ENCODE peak calls at places on chromosomes 4 and X, in six cellular contexts. N, P, U, Y, G and M are unnamed samples. For H3K36me3, the result is how much of the 10 kb centered on the place peaks cover.

GRCh38 chr4:7649741-7650531 is 215.2 kb upstream of the PSAPL1 start:
- DNase-seq in N (peak), P (no peak), U (no peak), Y (peak), G (peak), M (no peak)

GRCh38 chr4:2295535-2296442 is 33.9 kb upstream of the MXD4 start:
- DNase-seq in N (no peak), P (peak), U (peak), Y (no peak), G (no peak), M (no peak)

GRCh38 chrX:48153769-48154168 is 23.3 kb downstream of the SPACA5B start:
- DNase-seq in N (no peak), P (no peak), U (no peak), Y (no peak), G (no peak), M (no peak)

GRCh38 chr4:16844796-16845586 is 53.5 kb downstream of the LDB2 start:
- DNase-seq in N (no peak), P (no peak), U (no peak), Y (no peak), G (no peak), M (peak)

GRCh38 chr4:20044502-20044911 is 207.2 kb upstream of the SLIT2 start:
- DNase-seq in N (peak), P (no peak), U (no peak), Y (no peak), G (no peak), M (no peak)

GRCh38 chr4:149823770-149824221 is 8.2 kb upstream of the IQCM start:
- DNase-seq in N (peak), P (no peak), U (no peak), Y (peak), G (no peak), M (no peak)

GRCh38 chr4:163048447-163048846 is 118.2 kb downstream of the NAF1 start:
- DNase-seq in N (peak), P (peak), U (peak), Y (peak), G (peak), M (peak)

GRCh38 chrX:108420481-108420880 is 17.7 kb downstream of the COL4A6 start:
- DNase-seq in N (no peak), P (no peak), U (no peak), Y (no peak), G (no peak), M (no peak)

GRCh38 chr4:139940600-139940999 is 213.4 kb downstream of the MAML3 start:
- DNase-seq in N (no peak), P (no peak), U (no peak), Y (no peak), G (no peak), M (no peak)

GRCh38 chr4:57910151-57910550 is 800.0 kb upstream of the IGFBP7 start:
- DNase-seq in N (no peak), P (no peak), U (no peak), Y (no peak), G (no peak), M (no peak)

GRCh38 chr4:48914311-48914710 is 7.7 kb upstream of the OCIAD2 start:
- DNase-seq in N (no peak), P (no peak), U (no peak), Y (no peak), G (no peak), M (no peak)

GRCh38 chrX:133333154-133333750 is 82.0 kb downstream of the GPC4 start:
- DNase-seq in N (no peak), P (no peak), U (no peak), Y (no peak), G (no peak), M (no peak)

GRCh38 chr4:187020681-187021080 is 297.0 kb upstream of the FAT1 start:
- DNase-seq in N (no peak), P (no peak), U (no peak), Y (no peak), G (no peak), M (no peak)

GRCh38 chr4:62457356-62457755 is 1257.2 kb downstream of the ADGRL3 start:
- DNase-seq in N (peak), P (no peak), U (no peak), Y (no peak), G (no peak), M (no peak)

GRCh38 chrX:153921070-153921469 is 5.0 kb downstream of the ARHGAP4 start:
- DNase-seq in N (no peak), P (peak), U (no peak), Y (no peak), G (no peak), M (no peak)

GRCh38 chrX:153919281-153919680 is 6.8 kb downstream of the ARHGAP4 start:
- DNase-seq in N (no peak), P (no peak), U (no peak), Y (no peak), G (no peak), M (no peak)

GRCh38 chrX:153922286-153922573 is 3.8 kb downstream of the ARHGAP4 start:
- DNase-seq in N (no peak), P (no peak), U (no peak), Y (no peak), G (no peak), M (no peak)

GRCh38 chrX:153921511-153922285 is 4.4 kb downstream of the ARHGAP4 start:
- DNase-seq in N (no peak), P (peak), U (no peak), Y (no peak), G (no peak), M (no peak)

DNA sequence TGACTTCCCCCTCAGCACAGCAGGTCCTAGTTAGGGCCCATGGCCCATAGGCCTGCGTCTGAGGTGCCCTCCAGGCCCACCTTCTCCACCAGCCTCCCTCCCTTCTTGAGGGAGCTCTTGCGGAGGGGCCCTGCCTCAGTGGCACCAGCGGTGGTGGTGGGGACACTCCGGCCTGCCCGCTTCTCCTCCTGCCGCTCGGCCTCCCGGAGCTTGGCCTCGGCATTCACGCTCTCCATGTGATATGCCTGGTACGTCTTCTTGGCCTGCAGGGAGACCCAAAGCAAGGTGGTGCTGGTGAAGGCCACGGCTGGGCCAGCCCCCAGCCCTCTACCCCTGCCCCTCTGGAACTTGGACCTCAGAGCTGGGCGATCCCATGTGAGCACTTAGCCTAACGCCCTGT is 5.5 kb downstream of the ARHGAP4 start:
- DNase-seq in N (no peak), P (no peak), U (no peak), Y (no peak), G (no peak), M (no peak)
- H3K36me3 ChIP-seq in N (under half), P (under half), U (under half), Y (under half), G (under half), M (under half)

GRCh38 chr4:185820119-185821028 is 8.4 kb upstream of the SORBS2 start:
- DNase-seq in N (no peak), P (no peak), U (peak), Y (no peak), G (no peak), M (peak)

GRCh38 chr4:185826381-185826780 is 14.4 kb upstream of the SORBS2 start:
- DNase-seq in N (no peak), P (no peak), U (no peak), Y (no peak), G (no peak), M (no peak)

GRCh38 chr4:185821029-185821419 is 9.0 kb upstream of the SORBS2 start:
- DNase-seq in N (no peak), P (no peak), U (no peak), Y (no peak), G (no peak), M (no peak)

GRCh38 chr4:185825737-185826136 is 13.7 kb upstream of the SORBS2 start:
- DNase-seq in N (no peak), P (no peak), U (no peak), Y (no peak), G (no peak), M (no peak)

DNA sequence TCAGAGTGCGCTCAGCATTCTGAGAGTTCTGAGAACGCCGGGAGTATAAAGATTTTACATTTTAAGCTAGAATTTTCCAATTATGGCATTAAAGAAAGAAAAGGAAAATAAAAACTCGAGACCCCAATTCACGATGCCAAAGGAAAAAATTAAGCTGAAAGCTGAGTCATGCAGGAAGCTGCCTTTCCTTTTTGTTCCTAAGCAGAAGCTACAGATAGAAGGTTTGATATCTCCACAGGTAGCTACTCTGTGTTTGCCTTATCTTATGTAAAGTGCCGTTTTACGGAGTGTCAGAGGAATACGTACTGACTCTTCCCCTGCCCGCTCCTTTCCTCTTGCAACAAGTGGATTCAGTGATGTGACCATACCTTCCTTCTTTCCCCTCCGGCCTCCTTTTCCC is 10.8 kb upstream of the SORBS2 start:
- DNase-seq in N (no peak), P (no peak), U (no peak), Y (no peak), G (no peak), M (no peak)
- TF ChIP-seq EZH2phosphoT487 in N (no peak), P (no peak), U (no peak), Y (no peak), G (no peak), M (no peak)

DNA sequence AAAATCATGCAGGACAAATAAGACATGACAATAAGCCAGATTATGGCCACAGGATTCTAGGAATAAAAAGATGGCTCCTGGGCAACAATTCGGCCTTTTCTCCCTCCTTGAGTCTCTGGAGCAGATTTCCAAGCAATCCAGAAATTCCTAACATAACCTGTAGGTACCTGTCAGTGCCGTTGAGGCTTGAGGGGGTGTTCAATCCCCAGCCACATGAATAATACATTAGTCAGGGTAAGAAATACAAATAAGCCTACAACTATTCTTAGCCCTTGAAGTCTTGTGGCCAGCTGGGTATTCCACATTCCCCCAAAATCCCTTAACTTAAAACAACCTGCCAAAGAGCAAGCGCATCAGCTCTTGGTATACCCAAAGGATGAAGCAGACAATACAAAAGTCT is 9.7 kb downstream of the CXorf38 start:
- DNase-seq in N (no peak), P (no peak), U (no peak), Y (no peak), G (no peak), M (no peak)
- H3K36me3 ChIP-seq in N (half or more), P (under half), U (under half), Y (under half), G (half or more), M (under half)

GRCh38 chr4:110268352-110268751 is 69.9 kb upstream of the ELOVL6 start:
- DNase-seq in N (no peak), P (no peak), U (no peak), Y (no peak), G (no peak), M (no peak)
- TF ChIP-seq EZH2phosphoT487 in N (no peak), P (no peak), U (no peak), Y (no peak), G (no peak), M (no peak)

GRCh38 chrX:154351183-154352011 is 23.0 kb downstream of the FLNA start:
- DNase-seq in N (no peak), P (no peak), U (no peak), Y (no peak), G (no peak), M (no peak)

GRCh38 chrX:154352012-154352401 is 22.4 kb downstream of the FLNA start:
- DNase-seq in N (no peak), P (no peak), U (no peak), Y (no peak), G (no peak), M (no peak)

GRCh38 chrX:154349359-154349935 is 25.0 kb downstream of the FLNA start:
- DNase-seq in N (no peak), P (no peak), U (no peak), Y (no peak), G (no peak), M (no peak)

GRCh38 chrX:154349979-154350378 is 24.5 kb downstream of the FLNA start:
- DNase-seq in N (no peak), P (no peak), U (no peak), Y (no peak), G (no peak), M (no peak)

DNA sequence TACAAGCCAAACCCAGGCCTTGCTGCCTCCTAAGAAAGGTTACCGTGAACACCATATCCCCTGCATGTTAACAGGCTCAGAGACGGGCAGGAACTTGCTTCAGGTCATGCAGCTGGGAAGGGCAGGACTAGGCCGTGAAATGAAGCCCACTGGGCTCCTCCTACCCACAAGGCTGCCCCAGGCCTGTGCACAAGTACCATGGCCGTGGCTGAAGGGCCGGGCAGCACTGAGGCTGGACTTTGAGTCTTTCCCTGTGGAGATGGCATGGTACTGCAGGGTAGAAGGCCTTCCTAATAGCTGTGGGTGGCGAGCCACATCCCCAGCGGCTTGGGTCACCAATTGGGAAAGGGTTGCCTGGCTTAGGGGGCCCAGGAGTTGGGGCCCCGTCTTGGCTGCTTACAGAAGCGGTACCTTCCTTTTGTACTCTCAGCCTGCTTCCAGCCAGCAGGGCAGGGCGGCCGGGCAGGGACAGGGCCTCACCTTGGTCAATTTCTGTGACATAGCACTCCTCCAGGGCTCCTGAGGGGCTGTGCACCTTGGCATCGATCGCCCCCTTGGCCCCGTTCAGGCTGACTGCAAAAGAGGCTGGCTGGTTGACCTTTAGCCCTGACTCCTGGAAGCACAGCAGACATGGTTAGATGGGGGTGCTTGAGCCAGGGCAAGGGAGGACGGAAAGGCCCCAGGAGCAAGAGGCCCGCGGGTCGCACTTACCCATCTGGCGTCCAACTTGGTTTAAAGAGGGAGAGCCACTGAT is 23.8 kb downstream of the FLNA start:
- DNase-seq in N (no peak), P (no peak), U (no peak), Y (no peak), G (no peak), M (no peak)
- H3K36me3 ChIP-seq in N (half or more), P (under half), U (under half), Y (under half), G (under half), M (under half)

GRCh38 chr4:73599182-73599581 is 21.1 kb downstream of the RASSF6 start:
- DNase-seq in N (peak), P (no peak), U (peak), Y (peak), G (peak), M (peak)
- TF ChIP-seq EZH2phosphoT487 in N (no peak), P (no peak), U (no peak), Y (no peak), G (no peak), M (no peak)